ENCODE peak calls at places on chromosomes 1 and 21, in four cellular contexts. K is DMS 273 treated with DMSO at 0.1 percent for 48 hours, W is ACHN, X is activated T-helper 1 cell treated with Interleukin-2 at 50 U/mL for 16 hours. S is an unnamed sample.

GRCh38 chr1:80962559-80962958 is 838.2 kb upstream of the ADGRL2 start:
- DNase-seq in K (no peak), W (no peak), X (no peak), S (no peak)

GRCh38 chr1:41454406-41454805 is 30.1 kb downstream of the EDN2 start:
- DNase-seq in K (peak), W (no peak), X (no peak), S (no peak)

GRCh38 chr1:41868241-41868953 is 50.3 kb downstream of the HIVEP3 start:
- DNase-seq in K (no peak), W (no peak), X (no peak), S (peak)

GRCh38 chr1:19405195-19405760 is 80.1 kb downstream of the CAPZB start:
- DNase-seq in K (no peak), W (no peak), X (no peak), S (no peak)

GRCh38 chr1:98388431-98388830 is 273.1 kb upstream of the SNX7 start:
- DNase-seq in K (no peak), W (peak), X (no peak), S (no peak)

GRCh38 chr1:167345386-167345733 is 124.7 kb downstream of the POU2F1 start:
- DNase-seq in K (no peak), W (no peak), X (no peak), S (no peak)

GRCh38 chr1:94980909-94981252 is 54.0 kb upstream of the CNN3 start:
- DNase-seq in K (no peak), W (no peak), X (no peak), S (no peak)

GRCh38 chr1:57186455-57186854 is 220.6 kb upstream of the C8B start:
- DNase-seq in K (no peak), W (no peak), X (no peak), S (no peak)

GRCh38 chr21:32921632-32922230 is 104.0 kb upstream of the OLIG2 start:
- DNase-seq in K (no peak), W (peak), X (no peak), S (peak)

GRCh38 chr1:119075614-119076013 is 64.8 kb downstream of the WARS2 start:
- DNase-seq in K (no peak), W (no peak), X (no peak), S (no peak)

GRCh38 chr1:33429846-33430750 is 797 bp downstream of the PHC2 start:
- DNase-seq in K (no peak), W (no peak), X (no peak), S (peak)

GRCh38 chr1:236733654-236734053 is 47.4 kb downstream of the ACTN2 start:
- DNase-seq in K (no peak), W (peak), X (no peak), S (no peak)

GRCh38 chr1:36119451-36119850 is 5.6 kb downstream of the COL8A2 start:
- DNase-seq in K (no peak), W (no peak), X (no peak), S (no peak)